ENCODE peak calls at places on chromosomes 1 and 21, in ten cellular contexts. J, N, B, G, L, E, F, Y, U and M are unnamed samples.
A peak's percentile ranks its signal among the peaks of the same experiment; 100 is the strongest.

GRCh38 chr1:160078392-160079195 is 2.7 kb upstream of the KCNJ9 start:
- DNase-seq in N (no peak), F (no peak), G (no peak), L (no peak), Y (no peak), J (peak; percentile 34), U (no peak), E (peak; percentile 43), B (no peak), M (peak; percentile 56)

GRCh38 chr1:224700915-224701531 is 84.9 kb downstream of the CNIH3 start:
- DNase-seq in Y (no peak), L (no peak), E (no peak), F (no peak), B (no peak), G (no peak), U (no peak), J (no peak), N (peak; percentile 72), M (peak; percentile 68)

GRCh38 chr1:221856188-221857093 is 114.6 kb upstream of the DUSP10 start:
- DNase-seq in Y (no peak), N (no peak), E (no peak), U (no peak), L (no peak), B (no peak), F (no peak), J (no peak), G (no peak), M (no peak)

GRCh38 chr1:233668725-233669294 is 54.9 kb downstream of the KCNK1 start:
- DNase-seq in U (no peak), F (no peak), L (no peak), Y (no peak), B (no peak), N (no peak), G (no peak), E (no peak), J (no peak), M (no peak)

GRCh38 chr1:90371106-90371813 is 345.8 kb downstream of the BARHL2 start:
- DNase-seq in N (no peak), B (no peak), G (no peak), F (no peak), U (no peak), J (no peak), Y (no peak), E (no peak), L (no peak), M (no peak)

GRCh38 chr21:35045539-35046222 is 3.4 kb downstream of the RUNX1 start:
- DNase-seq in L (no peak), E (peak; percentile 46), N (no peak), Y (no peak), U (no peak), J (no peak), F (no peak), B (no peak), G (no peak), M (no peak)

GRCh38 chr1:170194451-170194850 is 48.7 kb downstream of the NTMT2 start:
- DNase-seq in N (no peak), Y (no peak), G (no peak), U (no peak), E (no peak), B (no peak), J (no peak), F (no peak), L (no peak), M (no peak)

GRCh38 chr1:61086245-61086644 is 3.9 kb downstream of the NFIA start:
- DNase-seq in L (no peak), G (no peak), F (no peak), J (no peak), N (no peak), B (no peak), Y (no peak), E (no peak), U (no peak), M (no peak)

GRCh38 chr1:96309783-96310182 is 411.8 kb upstream of the PTBP2 start:
- DNase-seq in N (no peak), U (no peak), L (peak; percentile 71), F (no peak), J (no peak), B (no peak), G (no peak), Y (no peak), E (no peak), M (no peak)

GRCh38 chr21:41260428-41260827 is 56.2 kb upstream of the FAM3B start:
- DNase-seq in Y (no peak), F (no peak), U (no peak), L (no peak), N (no peak), B (no peak), G (no peak), E (no peak), J (no peak), M (no peak)

GRCh38 chr1:6860401-6860800 is 75.1 kb downstream of the CAMTA1 start:
- DNase-seq in E (no peak), J (no peak), G (no peak), N (peak; percentile 84), Y (no peak), U (no peak), L (no peak), B (no peak), F (no peak), M (no peak)

GRCh38 chr1:1462318-1462966 is 9.1 kb upstream of the ATAD3B start:
- DNase-seq in L (no peak), B (peak; percentile 32), Y (no peak), J (no peak), E (peak; percentile 23), F (no peak), G (no peak), N (no peak), U (no peak), M (peak; percentile 89)

GRCh38 chr1:66331641-66332523 is 202.1 kb upstream of the SGIP1 start:
- DNase-seq in Y (peak; percentile 12), G (peak; percentile 81), J (peak; percentile 18), U (peak; percentile 82), E (peak; percentile 37), F (peak; percentile 83), N (peak; percentile 84), B (peak; percentile 70), L (peak; percentile 40), M (peak; percentile 61)

GRCh38 chr1:10510520-10511493 is 36.1 kb downstream of the PEX14 start:
- DNase-seq in Y (no peak), L (no peak), E (peak; percentile 66), F (no peak), B (no peak), G (peak; percentile 79), N (peak; percentile 84), U (peak; percentile 68), J (peak; percentile 41), M (no peak)

GRCh38 chr21:34091607-34092006 is 18.2 kb downstream of the MRPS6 start:
- DNase-seq in G (no peak), E (no peak), L (no peak), B (no peak), U (no peak), F (no peak), J (no peak), N (no peak), Y (no peak), M (peak; percentile 30)

GRCh38 chr1:174407705-174408104 is 40.1 kb upstream of the GPR52 start:
- DNase-seq in E (no peak), L (no peak), B (no peak), N (no peak), J (no peak), G (no peak), U (no peak), Y (no peak), F (no peak), M (no peak)

GRCh38 chr1:243495442-243496172 is 239.8 kb downstream of the SDCCAG8 start:
- DNase-seq in E (no peak), N (no peak), J (no peak), G (peak; percentile 49), B (no peak), U (peak; percentile 76), L (no peak), Y (no peak), F (peak; percentile 51), M (no peak)

GRCh38 chr1:38964140-38964548 is 22.5 kb upstream of the RHBDL2 start:
- DNase-seq in G (no peak), B (no peak), N (no peak), J (no peak), U (no peak), Y (no peak), E (no peak), L (no peak), F (no peak), M (peak; percentile 32)

DNA sequence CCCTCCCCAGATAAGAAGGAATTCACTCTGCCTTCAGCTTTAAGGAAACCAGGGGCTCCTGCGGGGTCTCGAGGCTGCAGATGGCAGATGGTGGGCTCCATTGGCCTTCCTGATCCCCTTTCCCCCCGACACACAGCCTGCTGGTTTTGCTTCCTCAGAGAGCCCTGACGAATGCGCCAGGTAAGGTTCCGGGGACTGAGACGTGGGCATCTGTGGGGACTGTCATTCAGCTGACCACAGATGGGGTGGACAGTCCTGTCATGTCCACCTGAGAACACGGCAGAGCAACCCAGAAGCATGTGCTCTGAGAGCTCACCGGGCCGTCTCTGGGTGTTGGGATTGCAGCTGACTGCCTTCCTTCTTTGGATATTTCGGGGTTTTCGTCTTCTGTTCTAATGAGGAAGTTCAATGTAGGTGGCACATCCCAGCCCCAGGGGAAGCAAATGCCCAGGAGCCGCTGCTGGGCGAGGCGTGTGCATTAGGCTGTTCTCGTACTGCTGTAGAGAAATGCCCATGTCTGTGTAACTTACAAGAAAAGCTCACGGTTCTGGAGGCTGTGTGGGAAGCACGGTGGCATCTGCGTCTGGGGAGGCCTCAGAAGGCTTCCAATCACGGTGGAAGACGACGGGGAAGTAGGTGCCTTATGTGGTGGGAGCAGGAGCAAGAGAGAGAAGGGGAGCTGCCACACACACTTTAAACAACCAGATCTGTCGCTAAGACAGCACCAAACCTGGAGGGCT is 22.6 kb upstream of the TTC34 start:
- DNase-seq in G (peak; percentile 23), N (no peak), J (no peak), F (peak; percentile 36), L (no peak), E (no peak), B (no peak), Y (no peak), U (no peak), M (no peak)
- H3K9me3 ChIP-seq in G (no peaks in the 10 kb centered on the region), N (peaks cover 13% of the 10 kb centered on the region), J (no peaks in the 10 kb centered on the region), F (no peaks in the 10 kb centered on the region), L (no peaks in the 10 kb centered on the region), E (no peaks in the 10 kb centered on the region), B (peaks cover 22% of the 10 kb centered on the region), Y (no peaks in the 10 kb centered on the region), U (no peaks in the 10 kb centered on the region), M (no peaks in the 10 kb centered on the region)

GRCh38 chr1:63653971-63654370 is 60.8 kb downstream of the PGM1 start:
- DNase-seq in G (no peak), F (no peak), B (no peak), L (no peak), U (no peak), Y (no peak), N (no peak), E (no peak), J (no peak), M (no peak)
- H3K9me3 ChIP-seq in G (no peaks in the 10 kb centered on the region), F (no peaks in the 10 kb centered on the region), B (no peaks in the 10 kb centered on the region), L (no peaks in the 10 kb centered on the region), U (no peaks in the 10 kb centered on the region), Y (no peaks in the 10 kb centered on the region), N (no peaks in the 10 kb centered on the region), E (no peaks in the 10 kb centered on the region), J (no peaks in the 10 kb centered on the region), M (no peaks in the 10 kb centered on the region)

GRCh38 chr21:31043495-31043894 is 5.2 kb upstream of the KRTAP19-8 start:
- DNase-seq in E (no peak), L (peak; percentile 18), F (no peak), G (no peak), Y (no peak), J (no peak), U (no peak), N (no peak), B (no peak), M (no peak)
- H3K9me3 ChIP-seq in E (no peaks in the 10 kb centered on the region), L (no peaks in the 10 kb centered on the region), F (no peaks in the 10 kb centered on the region), G (no peaks in the 10 kb centered on the region), Y (no peaks in the 10 kb centered on the region), J (no peaks in the 10 kb centered on the region), U (no peaks in the 10 kb centered on the region), N (no peaks in the 10 kb centered on the region), B (no peaks in the 10 kb centered on the region), M (no peaks in the 10 kb centered on the region)

GRCh38 chr1:93955765-93956164 is 46.5 kb upstream of the GCLM start:
- DNase-seq in B (no peak), G (no peak), F (no peak), N (no peak), J (no peak), E (no peak), Y (no peak), L (no peak), U (no peak), M (peak; percentile 1)
- H3K9me3 ChIP-seq in B (peaks cover 56% of the 10 kb centered on the region), G (peaks cover 12% of the 10 kb centered on the region), F (peaks cover 10% of the 10 kb centered on the region), N (peaks cover 8% of the 10 kb centered on the region), J (peaks cover 11% of the 10 kb centered on the region), E (peaks cover 6% of the 10 kb centered on the region), Y (peaks cover 6% of the 10 kb centered on the region), L (no peaks in the 10 kb centered on the region), U (no peaks in the 10 kb centered on the region), M (peaks cover 11% of the 10 kb centered on the region)